ENCODE peak calls at places on chromosomes 4 and X, in eight cellular contexts. R is stimulated activated CD8-positive, alpha-beta memory T cell treated with anti-CD3 and anti-CD28 coated beads, Interleukin-15, amount 100 ng/mL, for 4 hours; I is NCI-H460; V is fibroblast of gingiva; T is SIG-M5; O is activated CD8-positive, alpha-beta memory T cell treated with anti-CD3 and anti-CD28 coated beads for 24 hours; C is naive B cell; N is upper lobe of right lung. S is an unnamed sample.

GRCh38 chrX:137052641-137053235 is 18.9 kb upstream of the GPR101 start:
- DNase-seq in R (no peak), I (no peak), V (no peak), T (no peak), O (peak; percentile 73), C (no peak), N (no peak), S (no peak)

GRCh38 chr4:3246458-3247398 is 2.2 kb upstream of the MSANTD1 start:
- DNase-seq in R (no peak), I (no peak), V (no peak), T (no peak), O (no peak), C (no peak), N (no peak), S (no peak)

GRCh38 chrX:84188320-84188834 is 378 bp upstream of the RPS6KA6 start:
- DNase-seq in R (no peak), I (peak; percentile 13), V (peak; percentile 46), T (no peak), O (peak; percentile 56), C (no peak), N (peak; percentile 76), S (peak; percentile 3)

GRCh38 chr4:78956979-78957378 is 17.7 kb upstream of the PAQR3 start:
- DNase-seq in R (no peak), I (no peak), V (no peak), T (no peak), O (no peak), C (no peak), N (no peak), S (no peak)

GRCh38 chrX:1618689-1619088 is 3.8 kb downstream of the ASMT start:
- DNase-seq in R (no peak), I (no peak), V (no peak), T (no peak), O (no peak), C (no peak), N (no peak), S (no peak)

GRCh38 chrX:8405631-8406030 is 59.0 kb upstream of the VCX3B start:
- DNase-seq in R (no peak), I (no peak), V (no peak), T (no peak), O (no peak), C (no peak), N (no peak), S (no peak)

GRCh38 chr4:183177001-183177400 is 77.9 kb downstream of the WWC2 start:
- DNase-seq in R (no peak), I (no peak), V (no peak), T (no peak), O (no peak), C (no peak), N (no peak), S (no peak)

GRCh38 chr4:182600093-182600492 is 317.1 kb downstream of the DCTD start:
- DNase-seq in R (no peak), I (no peak), V (no peak), T (no peak), O (no peak), C (no peak), N (no peak), S (no peak)

GRCh38 chrX:134908235-134908834 is 82.5 kb upstream of the SMIM10 start:
- DNase-seq in R (no peak), I (no peak), V (peak; percentile 45), T (no peak), O (no peak), C (no peak), N (no peak), S (no peak)

GRCh38 chrX:16882188-16882587 is 12.0 kb upstream of the RBBP7 start:
- DNase-seq in R (no peak), I (no peak), V (no peak), T (no peak), O (no peak), C (peak; percentile 20), N (peak; percentile 65), S (no peak)

GRCh38 chr4:68951806-68952585 is 392 bp upstream of the UGT2A3 start:
- DNase-seq in R (no peak), I (no peak), V (no peak), T (no peak), O (no peak), C (no peak), N (no peak), S (no peak)

S was measured in GM18507.